ENCODE peak calls at places on chromosomes 5 and 9, in four cellular contexts. D, U, Z and V are unnamed samples. For H3K4me1, the result is how much of the 10 kb centered on the place peaks cover.

GRCh38 chr5:15377573-15378340 is 122.2 kb upstream of the FBXL7 start:
- DNase-seq in D (no peak), U (no peak), Z (no peak), V (no peak)

GRCh38 chr9:107587175-107587963 is 97.8 kb upstream of the KLF4 start:
- DNase-seq in D (no peak), U (no peak), Z (no peak), V (no peak)

GRCh38 chr5:57495688-57496087 is 13.1 kb upstream of the ACTBL2 start:
- DNase-seq in D (no peak), U (no peak), Z (no peak), V (no peak)

GRCh38 chr5:75753182-75753581 is 35.9 kb upstream of the POC5 start:
- DNase-seq in D (no peak), U (no peak), Z (no peak), V (no peak)

GRCh38 chr5:59038169-59039002 is 455.5 kb downstream of the RAB3C start:
- DNase-seq in D (no peak), U (peak), Z (peak), V (no peak)

GRCh38 chr5:68176802-68177479 is 38.6 kb upstream of the PIK3R1 start:
- DNase-seq in D (no peak), U (no peak), Z (no peak), V (no peak)

GRCh38 chr9:92507005-92507404 is 24.7 kb upstream of the ASPN start:
- DNase-seq in D (no peak), U (no peak), Z (no peak), V (no peak)

GRCh38 chr9:117063721-117064471 is 351.0 kb downstream of the ASTN2 start:
- DNase-seq in D (no peak), U (no peak), Z (no peak), V (no peak)

GRCh38 chr5:96934291-96934694 is 1.6 kb upstream of the LNPEP start:
- DNase-seq in D (no peak), U (peak), Z (no peak), V (no peak)

GRCh38 chr9:127503947-127504886 is 52.9 kb downstream of the LRSAM1 start:
- DNase-seq in D (peak), U (peak), Z (peak), V (peak)

GRCh38 chr9:105696219-105696793 is 2.0 kb downstream of the TMEM38B start:
- DNase-seq in D (no peak), U (no peak), Z (no peak), V (no peak)

GRCh38 chr5:96113170-96113939 is 151.7 kb upstream of the ELL2 start:
- DNase-seq in D (no peak), U (no peak), Z (no peak), V (no peak)

GRCh38 chr5:153445875-153446567 is 44.4 kb upstream of the GRIA1 start:
- DNase-seq in D (no peak), U (no peak), Z (no peak), V (no peak)

GRCh38 chr9:3508531-3509374 is 17.0 kb downstream of the RFX3 start:
- DNase-seq in D (no peak), U (peak), Z (no peak), V (no peak)

GRCh38 chr9:96486351-96487029 is 36.5 kb downstream of the HABP4 start:
- DNase-seq in D (no peak), U (peak), Z (no peak), V (no peak)

GRCh38 chr9:128735373-128735772 is 11.4 kb upstream of the ZDHHC12 start:
- DNase-seq in D (no peak), U (no peak), Z (no peak), V (no peak)

GRCh38 chr5:167900521-167900920 is 390.9 kb upstream of the WWC1 start:
- DNase-seq in D (no peak), U (no peak), Z (no peak), V (no peak)

GRCh38 chr5:104016650-104017049 is 454.1 kb upstream of the NUDT12 start:
- DNase-seq in D (no peak), U (peak), Z (no peak), V (no peak)

GRCh38 chr5:150497274-150497988 is 10.5 kb upstream of the NDST1 start:
- DNase-seq in D (no peak), U (peak), Z (no peak), V (no peak)

GRCh38 chr9:110327735-110328134 is 9.9 kb downstream of the TXNDC8 start:
- DNase-seq in D (no peak), U (no peak), Z (no peak), V (no peak)

GRCh38 chr5:143826909-143827514 is 15.1 kb downstream of the HMHB1 start:
- DNase-seq in D (no peak), U (peak), Z (no peak), V (no peak)

GRCh38 chr5:1975406-1975715 is 92.6 kb upstream of the IRX4 start:
- DNase-seq in D (no peak), U (no peak), Z (no peak), V (no peak)

GRCh38 chr5:168219515-168220410 is 71.7 kb upstream of the WWC1 start:
- DNase-seq in D (peak), U (peak), Z (peak), V (peak)

GRCh38 chr5:16160706-16161105 is 18.9 kb downstream of the MARCHF11 start:
- DNase-seq in D (no peak), U (peak), Z (peak), V (peak)

GRCh38 chr5:38595149-38595725 is 38.8 kb upstream of the LIFR start:
- DNase-seq in D (no peak), U (peak), Z (no peak), V (no peak)

GRCh38 chr9:116482740-116483139 is 204.4 kb upstream of the TRIM32 start:
- DNase-seq in D (no peak), U (no peak), Z (peak), V (no peak)

GRCh38 chr5:116622375-116623075 is 47.9 kb upstream of the SEMA6A start:
- DNase-seq in D (no peak), U (no peak), Z (no peak), V (no peak)

GRCh38 chr9:136847827-136848392 is 1.3 kb upstream of the PHPT1 start:
- DNase-seq in D (no peak), U (peak), Z (peak), V (peak)

GRCh38 chr5:177015156-177015555 is 7.3 kb upstream of the ZNF346 start:
- DNase-seq in D (no peak), U (no peak), Z (no peak), V (no peak)

GRCh38 chr9:83955985-83956287 is 24.1 kb downstream of the HNRNPK start:
- DNase-seq in D (no peak), U (no peak), Z (no peak), V (no peak)

GRCh38 chr9:112198646-112199045 is 23.5 kb upstream of the SUSD1 start:
- DNase-seq in D (no peak), U (no peak), Z (no peak), V (no peak)

GRCh38 chr9:89153618-89154017 is 25.0 kb downstream of the SHC3 start:
- DNase-seq in D (no peak), U (peak), Z (no peak), V (no peak)

GRCh38 chr9:108057421-108058136 is 568.0 kb upstream of the KLF4 start:
- DNase-seq in D (no peak), U (peak), Z (no peak), V (no peak)

GRCh38 chr9:115944166-115944948 is 209.2 kb upstream of the PAPPA start:
- DNase-seq in D (no peak), U (peak), Z (peak), V (no peak)

GRCh38 chr5:143554194-143554717 is 150.8 kb upstream of the NR3C1 start:
- DNase-seq in D (no peak), U (peak), Z (no peak), V (no peak)

GRCh38 chr9:109904666-109905065 is 124.7 kb downstream of the PALM2AKAP2 start:
- DNase-seq in D (no peak), U (no peak), Z (no peak), V (no peak)

GRCh38 chr9:96219615-96220257 is 82.2 kb downstream of the HSD17B3 start:
- DNase-seq in D (no peak), U (no peak), Z (peak), V (no peak)

GRCh38 chr5:170467000-170467707 is 36.7 kb upstream of the KCNIP1 start:
- DNase-seq in D (no peak), U (peak), Z (no peak), V (no peak)

GRCh38 chr5:170468633-170469032 is 35.2 kb upstream of the KCNIP1 start:
- DNase-seq in D (no peak), U (no peak), Z (no peak), V (no peak)

GRCh38 chr5:170464280-170465127 is 39.3 kb upstream of the KCNIP1 start:
- DNase-seq in D (no peak), U (no peak), Z (no peak), V (no peak)

GRCh38 chr5:170469414-170469813 is 34.4 kb upstream of the KCNIP1 start:
- DNase-seq in D (no peak), U (no peak), Z (peak), V (no peak)

DNA sequence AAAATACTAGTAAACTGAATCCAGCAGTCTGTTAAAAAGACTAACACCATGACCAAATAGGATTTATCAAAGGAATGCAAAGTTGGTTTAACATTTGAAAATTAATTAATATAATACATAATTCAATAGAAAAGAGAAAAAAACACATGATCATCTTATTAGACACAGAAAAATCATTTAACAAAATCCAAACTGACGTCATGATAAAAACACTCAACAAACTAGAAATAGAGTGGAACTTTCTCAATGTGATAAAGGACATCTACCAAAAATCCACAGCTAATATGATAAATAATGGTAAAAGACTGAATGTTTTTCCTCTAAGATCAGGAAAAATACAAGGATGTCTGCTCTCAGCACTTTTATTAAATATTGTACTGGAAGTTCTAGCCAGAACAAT is 40.4 kb upstream of the KCNIP1 start:
- DNase-seq in D (no peak), U (no peak), Z (no peak), V (no peak)
- H3K4me1 ChIP-seq in D (under half), U (under half), Z (under half), V (under half)

DNA sequence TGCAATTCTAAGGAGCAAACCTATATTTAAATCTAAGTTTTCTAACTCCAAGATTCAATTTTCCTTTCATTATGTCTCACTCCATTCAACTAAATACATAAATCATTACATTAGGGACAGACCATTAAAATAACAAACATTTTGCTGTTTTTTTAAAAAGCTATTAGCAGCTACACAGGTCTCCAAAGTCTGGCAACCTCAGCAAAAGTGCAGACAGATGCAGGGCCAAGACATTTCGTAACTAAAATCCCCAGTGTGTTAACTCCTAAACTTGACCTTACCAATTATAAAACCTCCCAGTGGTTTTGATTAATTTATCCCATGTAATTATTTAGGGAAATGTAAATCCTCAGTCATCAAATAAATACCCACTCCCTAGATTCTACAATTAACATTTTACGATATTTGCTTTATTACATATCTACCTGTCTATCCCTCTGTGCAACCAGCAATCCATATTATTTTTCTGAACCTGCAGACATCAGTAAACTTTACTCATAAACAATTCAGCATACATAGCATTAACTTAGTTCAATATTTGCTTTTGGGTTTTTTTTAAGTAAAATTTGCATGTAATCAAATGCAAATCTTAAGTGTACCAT is 64.7 kb downstream of the RGS7BP start:
- DNase-seq in D (no peak), U (no peak), Z (no peak), V (no peak)
- H2AK5ac ChIP-seq in D (no peak), U (no peak), Z (no peak), V (no peak)

DNA sequence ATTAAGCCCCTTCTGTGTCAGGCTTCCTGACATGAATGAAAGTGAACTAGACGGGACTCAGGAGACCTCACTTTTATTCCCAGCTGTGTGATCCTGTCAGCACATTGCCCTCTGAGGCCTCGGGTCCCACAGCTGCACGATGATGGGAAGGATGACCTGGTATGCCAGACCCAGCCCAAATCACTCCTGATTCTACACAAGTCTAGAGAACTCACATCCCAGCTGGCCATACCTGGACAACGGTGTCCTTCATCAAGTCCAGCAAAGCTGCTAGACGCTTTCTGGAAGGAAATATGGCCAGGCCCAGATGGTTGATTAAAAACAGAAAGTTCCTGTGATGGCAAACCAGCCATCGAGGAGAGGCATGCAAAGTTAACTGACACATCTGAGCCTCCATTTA is 118.0 kb upstream of the FSTL4 start:
- DNase-seq in D (no peak), U (no peak), Z (no peak), V (no peak)
- H3K14ac ChIP-seq in D (no peak), U (no peak), Z (no peak), V (no peak)

GRCh38 chr5:148972396-148972795 is 90.5 kb downstream of the SH3TC2 start:
- DNase-seq in D (no peak), U (no peak), Z (no peak), V (no peak)
- H3K4me1 ChIP-seq in D (under half), U (under half), Z (under half), V (under half)

GRCh38 chr5:164214698-164215097 is 709.3 kb downstream of the MAT2B start:
- DNase-seq in D (no peak), U (peak), Z (no peak), V (no peak)
- H2AK5ac ChIP-seq in D (no peak), U (no peak), Z (no peak), V (no peak)

GRCh38 chr9:7149258-7149657 is 391.5 kb downstream of the KDM4C start:
- DNase-seq in D (no peak), U (no peak), Z (no peak), V (no peak)

GRCh38 chr9:7148243-7148765 is 390.5 kb downstream of the KDM4C start:
- DNase-seq in D (no peak), U (no peak), Z (no peak), V (no peak)

GRCh38 chr9:7153134-7153533 is 395.4 kb downstream of the KDM4C start:
- DNase-seq in D (no peak), U (no peak), Z (no peak), V (no peak)

GRCh38 chr9:7147136-7148090 is 389.6 kb downstream of the KDM4C start:
- DNase-seq in D (no peak), U (peak), Z (no peak), V (no peak)

GRCh38 chr9:7150153-7150890 is 392.5 kb downstream of the KDM4C start:
- DNase-seq in D (no peak), U (no peak), Z (no peak), V (no peak)
- H3K14ac ChIP-seq in D (no peak), U (no peak), Z (no peak), V (no peak)

GRCh38 chr5:55319481-55319880 is 11.7 kb downstream of the MTREX start:
- DNase-seq in D (no peak), U (no peak), Z (no peak), V (no peak)
- H3K4me1 ChIP-seq in D (under half), U (under half), Z (under half), V (under half)

GRCh38 chr9:130215341-130216119 is 43.3 kb downstream of the NCS1 start:
- DNase-seq in D (no peak), U (peak), Z (no peak), V (no peak)
- H2AK5ac ChIP-seq in D (no peak), U (peak), Z (no peak), V (peak)

DNA sequence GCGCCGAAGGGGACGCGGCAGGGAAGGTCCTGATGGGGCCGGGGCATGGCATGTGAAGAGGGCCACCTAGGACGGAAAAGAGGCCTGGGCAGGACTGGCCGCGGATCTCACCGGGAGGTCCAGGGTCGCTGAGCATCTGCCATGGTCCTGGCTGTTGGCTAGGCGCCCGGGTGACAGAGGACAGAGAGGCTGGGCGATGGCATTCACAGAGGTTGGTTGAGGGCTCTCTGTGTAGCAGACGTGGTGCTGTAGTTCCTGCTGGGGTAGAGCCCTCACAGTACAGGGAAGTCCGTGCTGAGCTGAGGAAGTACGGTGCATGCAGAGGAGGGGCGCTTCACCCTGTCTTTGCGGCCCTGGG is 427 bp downstream of the PCYOX1L start:
- DNase-seq in D (no peak), U (no peak), Z (no peak), V (no peak)
- H3K14ac ChIP-seq in D (no peak), U (peak), Z (no peak), V (no peak)